ENCODE peak calls at places on chromosomes 6 and 20, in ten cellular contexts. F, L, C, W, V, Y, O, B, A and M are unnamed samples.

GRCh38 chr6:27582928-27583725 is 110.2 kb upstream of the ZNF184 start:
- DNase-seq in F (no peak), L (peak; percentile 15), C (no peak), W (no peak), V (peak; percentile 4), Y (peak; percentile 79), O (peak; percentile 58), B (peak; percentile 48), A (no peak), M (no peak)

GRCh38 chr20:1033751-1034419 is 31.8 kb upstream of the RSPO4 start:
- DNase-seq in F (no peak), L (no peak), C (no peak), W (no peak), V (no peak), Y (peak; percentile 17), O (no peak), B (no peak), A (no peak), M (no peak)

GRCh38 chr20:51995038-51995437 is 192.7 kb upstream of the SALL4 start:
- DNase-seq in F (no peak), L (no peak), C (no peak), W (no peak), V (no peak), Y (no peak), O (no peak), B (no peak), A (no peak), M (no peak)

GRCh38 chr6:56495654-56496053 is 147.0 kb downstream of the DST start:
- DNase-seq in F (no peak), L (no peak), C (no peak), W (no peak), V (no peak), Y (no peak), O (no peak), B (no peak), A (no peak), M (no peak)

GRCh38 chr6:149318581-149319286 is 1.2 kb downstream of the TAB2 start:
- DNase-seq in F (no peak), L (no peak), C (peak; percentile 50), W (peak; percentile 24), V (peak; percentile 31), Y (no peak), O (peak; percentile 38), B (peak; percentile 11), A (no peak), M (peak; percentile 38)

GRCh38 chr6:158703121-158703839 is 53.4 kb downstream of the SYTL3 start:
- DNase-seq in F (no peak), L (no peak), C (no peak), W (no peak), V (no peak), Y (no peak), O (no peak), B (no peak), A (no peak), M (no peak)

GRCh38 chr20:51199920-51200319 is 177.0 kb upstream of the KCNG1 start:
- DNase-seq in F (no peak), L (no peak), C (no peak), W (no peak), V (no peak), Y (peak; percentile 17), O (no peak), B (no peak), A (no peak), M (no peak)

GRCh38 chr20:768426-768978 is at the start of gene SLC52A3:
- DNase-seq in F (peak; percentile 89), L (peak; percentile 61), C (no peak), W (peak; percentile 89), V (peak; percentile 99), Y (peak; percentile 60), O (peak; percentile 51), B (peak; percentile 58), A (no peak), M (peak; percentile 87)

GRCh38 chr20:59146801-59147118 is 16.9 kb upstream of the ZNF831 start:
- DNase-seq in F (no peak), L (no peak), C (no peak), W (no peak), V (no peak), Y (no peak), O (no peak), B (no peak), A (no peak), M (no peak)

GRCh38 chr6:101517632-101518031 is 124.1 kb downstream of the GRIK2 start:
- DNase-seq in F (no peak), L (no peak), C (no peak), W (no peak), V (no peak), Y (no peak), O (no peak), B (no peak), A (no peak), M (no peak)

GRCh38 chr20:49288250-49288751 is 10.4 kb upstream of the ZNFX1 start:
- DNase-seq in F (no peak), L (no peak), C (no peak), W (no peak), V (no peak), Y (no peak), O (no peak), B (no peak), A (no peak), M (no peak)

GRCh38 chr6:106334646-106335448 is 9.3 kb upstream of the ATG5 start:
- DNase-seq in F (peak; percentile 55), L (peak; percentile 58), C (peak; percentile 56), W (peak; percentile 48), V (peak; percentile 61), Y (peak; percentile 69), O (peak; percentile 68), B (peak; percentile 80), A (peak; percentile 47), M (peak; percentile 47)

GRCh38 chr20:31943052-31943471 is 8.8 kb downstream of the PDRG1 start:
- DNase-seq in F (peak; percentile 59), L (peak; percentile 25), C (no peak), W (no peak), V (no peak), Y (no peak), O (no peak), B (no peak), A (no peak), M (no peak)

GRCh38 chr6:37684801-37685200 is 12.9 kb downstream of the MDGA1 start:
- DNase-seq in F (no peak), L (no peak), C (no peak), W (no peak), V (no peak), Y (no peak), O (no peak), B (no peak), A (no peak), M (no peak)

GRCh38 chr6:26197736-26198625 is 110.8 kb downstream of the HFE start:
- DNase-seq in F (no peak), L (no peak), C (peak; percentile 54), W (peak; percentile 84), V (peak; percentile 81), Y (no peak), O (peak; percentile 46), B (peak; percentile 49), A (no peak), M (peak; percentile 83)

GRCh38 chr6:30727920-30728605 is 7.9 kb downstream of the TUBB start:
- DNase-seq in F (no peak), L (no peak), C (no peak), W (no peak), V (no peak), Y (no peak), O (no peak), B (peak; percentile 59), A (no peak), M (no peak)
- H3K4me1 ChIP-seq in F (peaks cover 24% of the 10 kb centered on the region), L (peaks cover 30% of the 10 kb centered on the region), C (peaks cover 45% of the 10 kb centered on the region), W (peaks cover 8% of the 10 kb centered on the region), V (no peaks in the 10 kb centered on the region), Y (peaks cover 7% of the 10 kb centered on the region), O (peaks cover 8% of the 10 kb centered on the region), B (peaks cover under 1% of the 10 kb centered on the region), A (peaks cover 30% of the 10 kb centered on the region), M (no peaks in the 10 kb centered on the region)

GRCh38 chr6:429515-430121 is 38.1 kb downstream of the IRF4 start:
- DNase-seq in F (no peak), L (no peak), C (no peak), W (no peak), V (no peak), Y (no peak), O (no peak), B (no peak), A (no peak), M (no peak)
- H3K4me1 ChIP-seq in F (no peaks in the 10 kb centered on the region), L (no peaks in the 10 kb centered on the region), C (peaks cover 30% of the 10 kb centered on the region), W (no peaks in the 10 kb centered on the region), V (no peaks in the 10 kb centered on the region), Y (peaks cover 2% of the 10 kb centered on the region), O (no peaks in the 10 kb centered on the region), B (no peaks in the 10 kb centered on the region), A (peaks cover 18% of the 10 kb centered on the region), M (no peaks in the 10 kb centered on the region)

DNA sequence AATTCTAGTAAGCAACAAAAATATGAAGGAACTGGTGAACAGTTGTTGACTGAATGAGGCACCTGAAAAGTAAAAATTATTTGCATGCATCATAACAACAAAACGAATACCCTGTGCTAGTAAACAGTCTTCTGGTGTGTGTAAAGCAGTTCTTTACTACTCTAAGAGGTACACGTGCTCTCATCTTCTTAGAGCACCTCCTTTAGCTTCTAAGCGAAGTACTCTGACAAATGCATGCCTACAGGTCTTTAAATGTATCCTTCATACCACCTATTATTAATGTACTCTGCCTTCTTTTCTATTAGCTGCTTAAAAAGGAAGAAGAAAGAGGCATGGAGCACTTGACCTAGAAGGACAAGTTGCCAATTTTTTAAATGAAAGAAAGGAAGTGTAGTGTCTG is 32.2 kb upstream of the MYB start:
- DNase-seq in F (no peak), L (no peak), C (no peak), W (no peak), V (no peak), Y (no peak), O (no peak), B (no peak), A (no peak), M (no peak)
- H3K4me1 ChIP-seq in F (no peaks in the 10 kb centered on the region), L (no peaks in the 10 kb centered on the region), C (peaks cover 12% of the 10 kb centered on the region), W (no peaks in the 10 kb centered on the region), V (no peaks in the 10 kb centered on the region), Y (peaks cover 53% of the 10 kb centered on the region), O (peaks cover 11% of the 10 kb centered on the region), B (no peaks in the 10 kb centered on the region), A (peaks cover 14% of the 10 kb centered on the region), M (no peaks in the 10 kb centered on the region)

GRCh38 chr6:111121789-111122350 is 34.6 kb downstream of the SLC16A10 start:
- DNase-seq in F (no peak), L (no peak), C (no peak), W (no peak), V (no peak), Y (no peak), O (no peak), B (no peak), A (no peak), M (no peak)

GRCh38 chr6:111122458-111123286 is 35.4 kb downstream of the SLC16A10 start:
- DNase-seq in F (no peak), L (no peak), C (no peak), W (no peak), V (peak; percentile 63), Y (no peak), O (peak; percentile 5), B (no peak), A (no peak), M (no peak)

GRCh38 chr6:111119550-111120329 is 32.4 kb downstream of the SLC16A10 start:
- DNase-seq in F (no peak), L (no peak), C (no peak), W (no peak), V (no peak), Y (no peak), O (no peak), B (no peak), A (no peak), M (no peak)

GRCh38 chr6:111129003-111129402 is 41.7 kb downstream of the SLC16A10 start:
- DNase-seq in F (peak; percentile 76), L (peak; percentile 88), C (no peak), W (no peak), V (no peak), Y (no peak), O (no peak), B (no peak), A (no peak), M (no peak)

GRCh38 chr6:111124406-111124805 is 37.1 kb downstream of the SLC16A10 start:
- DNase-seq in F (no peak), L (no peak), C (no peak), W (no peak), V (no peak), Y (no peak), O (no peak), B (no peak), A (no peak), M (no peak)
- H3K4me1 ChIP-seq in F (peaks cover 13% of the 10 kb centered on the region), L (peaks cover 75% of the 10 kb centered on the region), C (peaks cover 10% of the 10 kb centered on the region), W (no peaks in the 10 kb centered on the region), V (peaks cover 10% of the 10 kb centered on the region), Y (no peaks in the 10 kb centered on the region), O (peaks cover 15% of the 10 kb centered on the region), B (peaks cover 13% of the 10 kb centered on the region), A (peaks cover 16% of the 10 kb centered on the region), M (no peaks in the 10 kb centered on the region)